ENCODE peak calls at places on chromosome X, in ten cellular contexts. G is right lobe of liver, J is esophagus squamous epithelium, Q is stomach, M is heart left ventricle, Z is IMR-90, R is A549, T is sigmoid colon, B is spleen, U is HCT116. C is an unnamed sample. For H3K4me1, the result is how much of the 10 kb centered on the place peaks cover.

GRCh38 chrX:44382871-44383270 is 39.4 kb upstream of the EFHC2 start:
- DNase-seq in T (no peak), B (no peak), U (no peak), R (no peak), J (no peak), G (no peak), Q (no peak), Z (peak), M (no peak), C (no peak)

GRCh38 chrX:101274198-101274597 is 16.9 kb downstream of the TAF7L start:
- DNase-seq in R (no peak), U (no peak), B (no peak), J (no peak), M (no peak), T (no peak), G (no peak), Q (no peak), Z (no peak), C (no peak)

GRCh38 chrX:17964871-17965270 is 103.8 kb upstream of the RAI2 start:
- DNase-seq in J (no peak), R (no peak), M (no peak), U (no peak), B (no peak), Q (no peak), G (no peak), T (no peak), Z (no peak), C (no peak)

GRCh38 chrX:133781174-133781573 is 204.2 kb downstream of the GPC3 start:
- DNase-seq in J (no peak), Z (no peak), B (no peak), G (no peak), Q (no peak), R (no peak), T (no peak), M (no peak), U (no peak), C (no peak)

GRCh38 chrX:100931218-100931924 is 2.7 kb upstream of the XKRX start:
- DNase-seq in R (no peak), T (no peak), Q (no peak), J (no peak), B (no peak), M (no peak), G (no peak), Z (no peak), U (no peak), C (no peak)

GRCh38 chrX:150363561-150364346 is 637 bp downstream of the MAMLD1 start:
- DNase-seq in Z (peak), Q (no peak), J (no peak), U (no peak), M (no peak), R (peak), G (peak), B (peak), T (no peak), C (peak)

GRCh38 chrX:39736219-39737211 is 361.2 kb downstream of the BCOR start:
- DNase-seq in G (peak), M (peak), Z (peak), J (no peak), R (peak), T (peak), B (peak), Q (peak), U (no peak), C (no peak)

GRCh38 chrX:50211510-50211909 is 6.9 kb downstream of the CCNB3 start:
- DNase-seq in R (no peak), M (no peak), U (no peak), J (no peak), Q (no peak), B (no peak), G (no peak), T (no peak), Z (peak), C (no peak)

GRCh38 chrX:115229337-115229991 is 4.4 kb downstream of the LRCH2 start:
- DNase-seq in R (no peak), Z (no peak), U (no peak), Q (no peak), G (no peak), J (no peak), B (no peak), M (no peak), T (no peak), C (no peak)

GRCh38 chrX:41352329-41352801 is 18.4 kb downstream of the DDX3X start:
- DNase-seq in G (no peak), J (no peak), T (no peak), Q (no peak), B (no peak), R (no peak), U (no peak), Z (no peak), M (no peak), C (no peak)

GRCh38 chrX:41518127-41518840 is 71.1 kb downstream of the NYX start:
- DNase-seq in G (no peak), U (no peak), Q (no peak), M (no peak), T (no peak), B (no peak), Z (no peak), R (no peak), J (no peak), C (no peak)

GRCh38 chrX:112799425-112799824 is 41.2 kb downstream of the AMOT start:
- DNase-seq in R (no peak), M (no peak), J (no peak), G (no peak), Q (no peak), B (no peak), T (no peak), Z (no peak), U (no peak), C (no peak)

GRCh38 chrX:107574711-107575110 is 53.6 kb upstream of the PRPS1 start:
- DNase-seq in J (no peak), B (no peak), U (no peak), Q (no peak), R (no peak), M (no peak), G (no peak), T (no peak), Z (peak), C (no peak)

GRCh38 chrX:53682885-53683555 is 3.5 kb downstream of the HUWE1 start:
- DNase-seq in B (no peak), Q (no peak), U (no peak), M (peak), G (no peak), R (peak), T (peak), Z (peak), J (no peak), C (no peak)

GRCh38 chrX:68462653-68463052 is 29.4 kb upstream of the OPHN1 start:
- DNase-seq in J (no peak), M (no peak), U (peak), T (no peak), Q (no peak), B (no peak), G (no peak), R (no peak), Z (peak), C (no peak)

GRCh38 chrX:48606091-48606490 is 8.8 kb downstream of the WDR13 start:
- DNase-seq in J (no peak), T (no peak), R (no peak), Q (no peak), G (no peak), M (no peak), Z (no peak), U (no peak), B (no peak), C (no peak)

GRCh38 chrX:2549874-2550273 is 49.1 kb upstream of the DHRSX start:
- DNase-seq in T (no peak), Q (no peak), R (no peak), B (no peak), U (no peak), J (no peak), Z (no peak), G (no peak), M (no peak), C (no peak)

GRCh38 chrX:2552621-2553297 is 52.0 kb upstream of the DHRSX start:
- DNase-seq in G (no peak), M (no peak), R (peak), T (no peak), B (no peak), U (no peak), J (no peak), Q (no peak), Z (no peak), C (no peak)

GRCh38 chrX:2547746-2548145 is 47.0 kb upstream of the DHRSX start:
- DNase-seq in U (no peak), B (no peak), G (no peak), R (no peak), Q (no peak), T (no peak), Z (no peak), M (no peak), J (no peak), C (no peak)

GRCh38 chrX:2548731-2549423 is 48.1 kb upstream of the DHRSX start:
- DNase-seq in R (no peak), J (no peak), U (no peak), Z (no peak), M (no peak), T (no peak), Q (no peak), B (no peak), G (no peak), C (no peak)

GRCh38 chrX:2550288-2551020 is 49.7 kb upstream of the DHRSX start:
- DNase-seq in Z (no peak), G (no peak), T (no peak), M (no peak), R (no peak), B (no peak), J (no peak), Q (no peak), U (no peak), C (no peak)
- H3K4me1 ChIP-seq in Z (under half), G (under half), T (under half), M (under half), R (under half), B (under half), J (under half), Q (under half), U (under half), C (under half)

DNA sequence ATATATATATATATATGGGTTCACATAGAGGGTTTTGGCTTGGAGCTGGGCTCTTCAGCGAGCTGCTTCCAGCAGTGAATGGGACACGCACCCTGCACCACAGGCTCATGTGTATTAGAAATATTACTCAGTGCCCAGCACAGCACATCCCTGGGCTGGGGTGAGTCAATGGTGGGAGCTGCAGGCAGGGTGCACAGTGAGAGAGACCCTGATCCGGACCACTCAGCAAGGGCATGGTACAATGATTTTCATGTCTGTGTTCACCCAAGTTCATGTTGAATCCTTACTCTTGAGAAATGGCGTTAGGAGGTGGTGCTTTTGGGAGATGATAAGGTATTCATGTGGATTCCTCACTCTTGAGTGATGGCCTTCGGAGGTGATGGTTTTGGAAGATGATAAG is 194.7 kb downstream of the ASMT start:
- DNase-seq in B (peak), J (no peak), T (no peak), U (no peak), Q (no peak), G (no peak), Z (no peak), M (no peak), R (no peak), C (peak)
- TF ChIP-seq CTCF in B (no peak), J (no peak), T (no peak), U (no peak), Q (no peak), G (no peak), Z (no peak), M (no peak), R (no peak), C (no peak)

GRCh38 chrX:155329293-155329692 is 5.1 kb downstream of the CLIC2 start:
- DNase-seq in Z (no peak), U (no peak), B (no peak), T (no peak), J (no peak), Q (no peak), R (no peak), M (no peak), G (no peak), C (no peak)

GRCh38 chrX:155330992-155331391 is 3.4 kb downstream of the CLIC2 start:
- DNase-seq in R (no peak), M (no peak), U (no peak), J (no peak), B (no peak), T (no peak), Z (no peak), G (no peak), Q (no peak), C (no peak)

GRCh38 chrX:155333701-155334100 is 713 bp downstream of the CLIC2 start:
- DNase-seq in J (no peak), G (no peak), M (no peak), B (no peak), Q (no peak), T (no peak), Z (no peak), U (no peak), R (no peak), C (no peak)

DNA sequence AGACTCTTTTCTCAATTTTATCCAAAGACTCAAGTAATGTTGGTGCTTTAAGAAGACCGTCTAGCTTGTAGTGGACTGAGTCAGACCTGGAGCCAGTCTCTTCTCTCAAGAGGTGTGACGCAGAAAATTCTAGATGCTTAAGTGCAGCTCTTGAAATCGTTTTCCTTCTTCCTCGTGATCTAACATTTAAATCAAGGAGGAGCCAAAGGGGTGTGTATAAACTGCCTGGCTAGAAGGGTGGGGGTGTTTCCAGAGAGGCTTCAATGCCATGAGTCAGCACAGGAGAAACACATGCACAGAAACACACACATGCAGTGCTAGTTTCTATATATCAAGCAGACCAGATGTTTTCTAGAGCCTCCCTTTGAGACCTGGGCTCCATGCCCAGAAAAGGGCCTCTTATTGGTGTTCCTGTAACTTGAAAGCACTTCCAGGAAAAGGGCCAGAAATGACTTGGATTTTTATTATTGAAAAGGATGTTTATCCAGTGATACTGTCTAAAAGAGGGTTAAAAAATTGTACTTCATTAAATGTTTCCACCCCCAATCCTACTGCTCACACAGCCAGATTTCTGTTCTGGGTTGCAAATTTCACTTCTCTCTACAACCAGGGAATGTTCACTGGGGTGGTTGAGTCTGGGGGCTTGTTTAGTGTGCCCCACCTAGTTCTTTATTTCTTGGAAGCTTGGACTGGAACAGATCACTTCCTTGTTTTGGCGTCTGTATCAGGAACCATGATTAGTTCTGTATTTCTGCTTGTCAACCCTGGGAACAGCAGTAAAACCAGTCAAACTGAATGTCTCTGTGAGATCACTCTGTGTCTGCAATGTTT is at the start of gene CLIC2:
- DNase-seq in Q (peak), G (no peak), Z (peak), J (no peak), U (no peak), T (no peak), R (no peak), B (no peak), M (peak), C (no peak)
- TF ChIP-seq POLR2A in Q (no peak), G (peak), Z (no peak), J (no peak), U (no peak), T (no peak), R (no peak), B (no peak), M (peak), C (peak)

GRCh38 chrX:13761606-13762005 is 27.1 kb downstream of the OFD1 start:
- DNase-seq in R (no peak), Z (peak), M (no peak), B (no peak), Q (no peak), J (no peak), U (no peak), T (no peak), G (no peak), C (no peak)
- H3K4me1 ChIP-seq in R (under half), Z (under half), M (under half), B (under half), Q (under half), J (under half), U (under half), T (under half), G (under half), C (under half)

GRCh38 chrX:23610491-23610890 is 56.8 kb upstream of the PRDX4 start:
- DNase-seq in U (no peak), J (no peak), T (no peak), Z (peak), Q (no peak), R (no peak), B (no peak), M (no peak), G (no peak), C (no peak)

GRCh38 chrX:23621621-23622265 is 45.5 kb upstream of the PRDX4 start:
- DNase-seq in U (no peak), B (no peak), M (no peak), Z (no peak), Q (no peak), R (no peak), G (no peak), J (no peak), T (no peak), C (no peak)

GRCh38 chrX:23612846-23613245 is 54.4 kb upstream of the PRDX4 start:
- DNase-seq in Q (no peak), G (no peak), J (no peak), U (no peak), T (no peak), R (no peak), M (no peak), Z (no peak), B (no peak), C (no peak)

DNA sequence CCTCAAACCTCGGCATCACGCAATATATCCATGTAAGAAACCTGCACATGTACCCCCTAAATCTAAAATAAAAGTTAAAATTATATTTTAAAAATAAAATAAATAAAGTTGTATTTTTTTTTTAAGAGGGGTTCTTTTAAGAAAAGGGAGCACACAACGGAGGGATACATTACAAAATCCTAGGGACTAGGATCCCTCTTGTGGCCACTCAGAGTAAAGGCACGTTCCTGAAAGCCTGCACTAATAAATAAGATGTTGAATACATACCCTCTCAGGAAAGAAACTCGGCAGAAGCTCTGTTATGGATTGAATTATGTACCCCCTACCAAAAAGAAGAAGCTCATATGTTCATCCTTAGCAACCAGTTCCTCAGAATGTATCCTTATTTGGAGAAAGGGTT is 50.9 kb upstream of the PRDX4 start:
- DNase-seq in Q (no peak), R (peak), Z (peak), U (no peak), G (no peak), B (no peak), M (no peak), T (no peak), J (no peak), C (no peak)
- TF ChIP-seq CTCF in Q (peak), R (peak), Z (peak), U (peak), G (peak), B (peak), M (peak), T (peak), J (no peak), C (no peak)

C was measured in vagina.